ENCODE peak calls at places on chromosomes 7 and 10, in six cellular contexts. J is foreskin fibroblast, X is uterus, H is BJ, L is GM12878, Z is Panc1. O is an unnamed sample.

GRCh38 chr10:59245751-59246150 is 69.3 kb downstream of the PHYHIPL start:
- DNase-seq in J (no peak), X (no peak), H (no peak), L (no peak), Z (no peak), O (no peak)

GRCh38 chr10:22544325-22545068 is 169.9 kb downstream of the PIP4K2A start:
- DNase-seq in J (no peak), X (no peak), H (no peak), L (no peak), Z (no peak), O (no peak)

GRCh38 chr10:120110196-120110595 is 217.7 kb downstream of the SEC23IP start:
- DNase-seq in J (no peak), X (no peak), H (no peak), L (no peak), Z (no peak), O (no peak)

GRCh38 chr7:137755846-137756685 is 90.7 kb downstream of the DGKI start:
- DNase-seq in J (peak), X (no peak), H (no peak), L (no peak), Z (no peak), O (no peak)

GRCh38 chr10:128062331-128062730 is 63.9 kb downstream of the MKI67 start:
- DNase-seq in J (no peak), X (no peak), H (no peak), L (no peak), Z (no peak), O (no peak)

GRCh38 chr7:70704921-70705346 is 427.0 kb upstream of the GALNT17 start:
- DNase-seq in J (no peak), X (no peak), H (no peak), L (no peak), Z (no peak), O (no peak)

GRCh38 chr10:59887006-59887405 is 19.4 kb downstream of the CCDC6 start:
- DNase-seq in J (no peak), X (no peak), H (no peak), L (no peak), Z (no peak), O (no peak)

GRCh38 chr10:120951288-120951687 is 100.1 kb downstream of the WDR11 start:
- DNase-seq in J (no peak), X (no peak), H (no peak), L (no peak), Z (no peak), O (no peak)

GRCh38 chr7:68038621-68039314 is 1042.1 kb downstream of the TYW1 start:
- DNase-seq in J (no peak), X (no peak), H (no peak), L (no peak), Z (peak), O (no peak)

GRCh38 chr10:11178606-11179221 is 161.0 kb downstream of the CELF2 start:
- DNase-seq in J (peak), X (no peak), H (peak), L (peak), Z (no peak), O (peak)

GRCh38 chr10:52066383-52066782 is 247.7 kb upstream of the DKK1 start:
- DNase-seq in J (no peak), X (no peak), H (no peak), L (no peak), Z (no peak), O (no peak)

GRCh38 chr10:132417957-132418441 is 21.0 kb downstream of the PWWP2B start:
- DNase-seq in J (no peak), X (no peak), H (no peak), L (no peak), Z (no peak), O (no peak)

GRCh38 chr7:937851-938484 is 16.5 kb downstream of the ADAP1 start:
- DNase-seq in J (no peak), X (no peak), H (no peak), L (no peak), Z (no peak), O (no peak)

GRCh38 chr10:67110286-67110685 is 184.4 kb downstream of the LRRTM3 start:
- DNase-seq in J (no peak), X (no peak), H (no peak), L (no peak), Z (no peak), O (no peak)

GRCh38 chr7:11472646-11473045 is 359.4 kb downstream of the THSD7A start:
- DNase-seq in J (no peak), X (no peak), H (no peak), L (no peak), Z (no peak), O (no peak)

GRCh38 chr10:15738237-15738928 is 18.7 kb upstream of the ITGA8 start:
- DNase-seq in J (no peak), X (peak), H (peak), L (no peak), Z (no peak), O (peak)

GRCh38 chr10:86210416-86210815 is 156.2 kb downstream of the GRID1 start:
- DNase-seq in J (no peak), X (no peak), H (no peak), L (no peak), Z (no peak), O (no peak)

GRCh38 chr7:121398246-121398645 is 2.1 kb upstream of the FAM3C start:
- DNase-seq in J (no peak), X (no peak), H (no peak), L (no peak), Z (no peak), O (no peak)

GRCh38 chr10:113006656-113007342 is 56.8 kb downstream of the TCF7L2 start:
- DNase-seq in J (no peak), X (no peak), H (no peak), L (no peak), Z (no peak), O (no peak)

GRCh38 chr10:132328130-132328529 is 3.9 kb upstream of the LRRC27 start:
- DNase-seq in J (no peak), X (no peak), H (no peak), L (no peak), Z (no peak), O (no peak)

GRCh38 chr7:6725003-6725402 is 18.3 kb upstream of the ZNF12 start:
- DNase-seq in J (no peak), X (no peak), H (no peak), L (peak), Z (no peak), O (no peak)

GRCh38 chr10:95428702-95429101 is 132.5 kb downstream of the SORBS1 start:
- DNase-seq in J (no peak), X (no peak), H (no peak), L (no peak), Z (no peak), O (no peak)

GRCh38 chr7:74584160-74584954 is 73.2 kb upstream of the GTF2I start:
- DNase-seq in J (no peak), X (no peak), H (no peak), L (no peak), Z (no peak), O (no peak)

GRCh38 chr10:86522385-86522855 is 828 bp upstream of the WAPL start:
- DNase-seq in J (no peak), X (no peak), H (no peak), L (no peak), Z (no peak), O (no peak)

GRCh38 chr10:121498071-121498470 is 100.2 kb downstream of the FGFR2 start:
- DNase-seq in J (no peak), X (no peak), H (no peak), L (no peak), Z (no peak), O (no peak)

GRCh38 chr10:90222939-90223338 is 521.5 kb downstream of the KIF20B start:
- DNase-seq in J (no peak), X (no peak), H (no peak), L (no peak), Z (no peak), O (no peak)

GRCh38 chr10:123150229-123150985 is 2.5 kb downstream of the HMX2 start:
- DNase-seq in J (no peak), X (peak), H (no peak), L (no peak), Z (no peak), O (no peak)

GRCh38 chr10:6279540-6280267 is 77.0 kb downstream of the PFKFB3 start:
- DNase-seq in J (peak), X (no peak), H (peak), L (no peak), Z (no peak), O (no peak)

GRCh38 chr10:62424026-62424425 is 49.9 kb downstream of the ZNF365 start:
- DNase-seq in J (no peak), X (no peak), H (no peak), L (no peak), Z (no peak), O (no peak)

GRCh38 chr7:84455788-84456187 is 261.2 kb upstream of the SEMA3A start:
- DNase-seq in J (peak), X (no peak), H (no peak), L (no peak), Z (peak), O (peak)

GRCh38 chr7:19113855-19114590 is 3.4 kb downstream of the TWIST1 start:
- DNase-seq in J (no peak), X (no peak), H (no peak), L (no peak), Z (no peak), O (no peak)
- H3K4me3 ChIP-seq in J (peak), X (peak), H (peak), L (no peak), Z (peak), O (peak)

GRCh38 chr10:49457686-49458085 is 61.8 kb upstream of the DRGX start:
- DNase-seq in J (no peak), X (no peak), H (no peak), L (no peak), Z (no peak), O (peak)

GRCh38 chr10:49463605-49464004 is 67.7 kb upstream of the DRGX start:
- DNase-seq in J (no peak), X (no peak), H (no peak), L (no peak), Z (no peak), O (no peak)

DNA sequence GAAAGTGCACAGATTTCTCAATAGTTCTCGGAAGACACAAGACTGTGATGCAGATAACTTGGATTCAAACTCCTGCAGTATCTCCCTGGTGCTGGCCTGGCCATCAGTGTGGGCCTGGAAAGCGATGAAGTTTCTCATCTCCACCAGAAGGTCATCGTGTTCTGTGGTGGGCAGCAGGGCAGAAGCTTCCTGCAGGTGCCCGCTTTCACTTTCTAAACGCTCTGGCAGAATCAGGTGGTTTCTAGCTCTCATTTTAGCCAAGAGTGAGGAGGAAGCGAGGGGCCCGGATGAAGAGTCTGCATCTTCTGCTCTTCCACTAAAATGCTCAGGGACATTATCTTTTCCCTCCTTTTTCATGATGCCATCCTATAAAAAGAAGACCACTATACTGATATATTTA is 63.0 kb upstream of the DRGX start:
- DNase-seq in J (no peak), X (no peak), H (no peak), L (no peak), Z (no peak), O (no peak)
- TF ChIP-seq CTCF in J (no peak), X (no peak), H (no peak), L (no peak), Z (no peak), O (no peak)

GRCh38 chr10:118277871-118278270 is 64.3 kb downstream of the FAM204A start:
- DNase-seq in J (no peak), X (no peak), H (no peak), L (no peak), Z (no peak), O (no peak)

GRCh38 chr10:118276727-118277126 is 65.4 kb downstream of the FAM204A start:
- DNase-seq in J (no peak), X (no peak), H (no peak), L (no peak), Z (no peak), O (no peak)

GRCh38 chr10:118273662-118274061 is 68.5 kb downstream of the FAM204A start:
- DNase-seq in J (no peak), X (no peak), H (no peak), L (no peak), Z (no peak), O (no peak)

GRCh38 chr10:118276203-118276602 is 65.9 kb downstream of the FAM204A start:
- DNase-seq in J (peak), X (peak), H (no peak), L (no peak), Z (no peak), O (no peak)

GRCh38 chr10:118272090-118272775 is 69.9 kb downstream of the FAM204A start:
- DNase-seq in J (no peak), X (peak), H (peak), L (no peak), Z (no peak), O (no peak)
- H3K4me3 ChIP-seq in J (peak), X (peak), H (peak), L (no peak), Z (no peak), O (no peak)

DNA sequence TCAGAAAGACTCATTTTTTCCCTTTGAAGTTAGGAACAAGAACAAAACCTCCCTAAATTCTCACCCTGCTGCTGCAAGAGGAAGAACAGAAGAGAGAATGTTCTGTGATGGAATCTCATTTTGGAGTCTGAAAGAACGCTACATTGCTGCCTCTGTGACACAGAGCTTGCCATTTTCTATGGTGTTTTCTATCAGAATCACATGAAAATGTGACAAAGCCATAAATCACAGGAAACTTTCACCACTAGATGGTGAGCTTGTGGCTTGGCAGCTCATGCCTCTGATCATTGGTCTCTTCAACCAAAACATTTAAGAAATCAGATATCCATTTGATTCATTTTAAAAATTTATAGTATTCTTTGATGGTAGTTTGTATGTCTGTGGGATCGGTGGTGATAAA is 82.9 kb downstream of the CADPS2 start:
- DNase-seq in J (no peak), X (no peak), H (no peak), L (no peak), Z (no peak), O (no peak)
- TF ChIP-seq CTCF in J (no peak), X (no peak), H (no peak), L (peak), Z (peak), O (no peak)

DNA sequence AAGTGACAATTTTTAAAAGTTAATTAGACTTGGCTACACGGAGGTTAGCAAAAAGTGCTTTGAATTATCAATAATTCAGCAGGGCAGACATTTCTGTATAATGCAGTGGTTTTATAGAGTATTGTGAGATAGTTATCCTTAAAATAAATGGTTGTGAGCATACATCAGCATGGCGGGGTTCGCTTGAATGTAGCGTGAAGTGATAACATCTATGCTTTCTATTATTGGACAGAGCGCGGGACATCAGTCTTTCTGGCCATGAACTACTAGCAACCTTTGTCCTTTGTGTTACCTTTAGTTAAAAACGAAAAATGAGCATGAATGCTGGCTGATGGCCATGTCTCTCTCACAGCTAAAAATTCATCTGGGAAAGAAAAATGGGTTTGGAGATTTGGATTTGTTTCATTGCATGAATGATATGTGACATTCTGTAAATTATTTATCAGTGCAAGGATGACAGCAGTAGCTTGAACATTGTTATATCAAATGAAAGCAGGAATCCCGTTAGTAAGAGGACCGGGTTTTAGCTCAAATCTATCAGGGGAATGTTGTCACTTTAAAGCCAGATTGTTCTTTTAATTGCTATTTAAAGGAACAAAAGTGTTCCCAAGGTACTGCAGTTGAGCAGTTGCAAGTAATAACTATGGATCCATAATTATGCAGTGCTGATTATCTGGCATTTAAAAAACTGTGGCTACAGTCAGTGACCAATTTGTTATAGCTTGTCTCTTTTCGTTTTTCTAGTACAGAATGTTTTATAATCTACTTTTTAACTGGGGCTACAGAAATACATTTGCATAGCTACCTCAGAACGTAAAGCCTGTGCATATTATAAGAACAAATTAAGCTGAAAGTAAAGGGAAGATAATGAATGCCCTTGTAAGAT is 131.0 kb downstream of the KAT6B start:
- DNase-seq in J (no peak), X (no peak), H (no peak), L (no peak), Z (no peak), O (no peak)
- H3K4me3 ChIP-seq in J (no peak), X (no peak), H (no peak), L (no peak), Z (no peak), O (no peak)

DNA sequence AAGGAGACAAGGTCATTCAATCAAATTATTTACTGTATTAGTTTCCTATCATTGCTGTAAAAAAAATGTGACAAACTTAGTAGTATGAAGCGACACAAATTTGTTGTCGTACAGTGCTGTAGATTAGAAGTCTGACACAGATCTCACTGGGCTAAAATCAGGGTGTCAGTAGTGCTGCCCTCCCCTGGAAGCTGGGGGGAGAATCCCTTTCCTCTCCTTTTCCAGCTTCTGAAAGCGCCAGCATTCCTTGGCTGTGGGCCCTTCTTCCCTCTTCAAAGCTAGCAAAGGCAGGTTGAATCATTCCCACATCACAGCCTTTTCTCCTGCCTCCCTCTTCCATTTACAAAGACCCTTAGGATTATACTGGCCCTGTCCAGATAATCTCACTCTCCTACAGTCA is 28.0 kb downstream of the VPS41 start:
- DNase-seq in J (no peak), X (no peak), H (no peak), L (no peak), Z (no peak), O (no peak)
- TF ChIP-seq CTCF in J (no peak), X (no peak), H (no peak), L (no peak), Z (peak), O (no peak)

GRCh38 chr7:105654994-105655900 is 74.0 kb upstream of the EFCAB10 start:
- DNase-seq in J (peak), X (peak), H (no peak), L (no peak), Z (no peak), O (no peak)
- H3K4me3 ChIP-seq in J (no peak), X (no peak), H (no peak), L (no peak), Z (no peak), O (no peak)

GRCh38 chr7:25181537-25181936 is 46.7 kb downstream of the NPVF start:
- DNase-seq in J (no peak), X (no peak), H (no peak), L (no peak), Z (no peak), O (no peak)

GRCh38 chr7:25179771-25180591 is 48.3 kb downstream of the NPVF start:
- DNase-seq in J (peak), X (peak), H (peak), L (peak), Z (peak), O (no peak)

GRCh38 chr7:25180592-25180923 is 47.7 kb downstream of the NPVF start:
- DNase-seq in J (no peak), X (no peak), H (no peak), L (no peak), Z (no peak), O (no peak)

GRCh38 chr7:25179325-25179724 is 49.0 kb downstream of the NPVF start:
- DNase-seq in J (no peak), X (no peak), H (no peak), L (no peak), Z (no peak), O (no peak)

GRCh38 chr7:25180946-25181345 is 47.3 kb downstream of the NPVF start:
- DNase-seq in J (no peak), X (no peak), H (no peak), L (no peak), Z (no peak), O (no peak)
- TF ChIP-seq CTCF in J (no peak), X (no peak), H (peak), L (no peak), Z (no peak), O (peak)

GRCh38 chr7:31440511-31440910 is 73.4 kb upstream of the ITPRID1 start:
- DNase-seq in J (no peak), X (no peak), H (no peak), L (no peak), Z (no peak), O (no peak)
- H3K4me3 ChIP-seq in J (no peak), X (no peak), H (no peak), L (no peak), Z (no peak), O (no peak)